ENCODE peak calls at places on chromosomes 4 and X, in four cellular contexts. One of them, this sample, is unnamed.

GRCh38 chrX:133923113-133923512 is 62.3 kb downstream of the GPC3 start:
- DNase-seq in AG10803: no peak
- DNase-seq in dermis microvascular lymphatic vessel endothelial cell: no peak
- DNase-seq in astrocyte of the spinal cord: no peak
- DNase-seq in this sample: peak; percentile 6

GRCh38 chrX:5086388-5086787 is 1142.3 kb downstream of the NLGN4X start:
- DNase-seq in astrocyte of the spinal cord: no peak
- DNase-seq in dermis microvascular lymphatic vessel endothelial cell: no peak
- DNase-seq in AG10803: no peak
- DNase-seq in this sample: no peak

GRCh38 chrX:29143756-29144155 is 556.5 kb downstream of the IL1RAPL1 start:
- DNase-seq in AG10803: no peak
- DNase-seq in astrocyte of the spinal cord: no peak
- DNase-seq in dermis microvascular lymphatic vessel endothelial cell: no peak
- DNase-seq in this sample: no peak

GRCh38 chr4:42655921-42656735 is 777 bp downstream of the ATP8A1 start:
- DNase-seq in astrocyte of the spinal cord: peak; percentile 17
- DNase-seq in AG10803: no peak
- DNase-seq in dermis microvascular lymphatic vessel endothelial cell: peak; percentile 23
- DNase-seq in this sample: peak; percentile 19

GRCh38 chr4:42954925-42955669 is 62.6 kb downstream of the GRXCR1 start:
- DNase-seq in astrocyte of the spinal cord: no peak
- DNase-seq in dermis microvascular lymphatic vessel endothelial cell: no peak
- DNase-seq in AG10803: no peak
- DNase-seq in this sample: no peak

GRCh38 chr4:179124419-179124818 is 1682.2 kb upstream of the AGA start:
- DNase-seq in astrocyte of the spinal cord: no peak
- DNase-seq in AG10803: no peak
- DNase-seq in dermis microvascular lymphatic vessel endothelial cell: no peak
- DNase-seq in this sample: no peak

GRCh38 chr4:54066088-54066415 is 1.6 kb upstream of the CHIC2 start:
- DNase-seq in dermis microvascular lymphatic vessel endothelial cell: no peak
- DNase-seq in AG10803: no peak
- DNase-seq in astrocyte of the spinal cord: no peak
- DNase-seq in this sample: no peak

GRCh38 chrX:136168929-136169735 is 21.8 kb downstream of the FHL1 start:
- DNase-seq in AG10803: peak; percentile 96
- DNase-seq in dermis microvascular lymphatic vessel endothelial cell: peak; percentile 97
- DNase-seq in astrocyte of the spinal cord: peak; percentile 92
- DNase-seq in this sample: peak; percentile 76

GRCh38 chrX:13340182-13340791 is 20.4 kb upstream of the ATXN3L start:
- DNase-seq in dermis microvascular lymphatic vessel endothelial cell: no peak
- DNase-seq in astrocyte of the spinal cord: no peak
- DNase-seq in AG10803: peak; percentile 62
- DNase-seq in this sample: peak; percentile 22

GRCh38 chrX:150766351-150767044 is 73.3 kb downstream of the MTMR1 start:
- DNase-seq in dermis microvascular lymphatic vessel endothelial cell: no peak
- DNase-seq in AG10803: no peak
- DNase-seq in astrocyte of the spinal cord: no peak
- DNase-seq in this sample: no peak

GRCh38 chr4:112564706-112565270 is 48.8 kb upstream of the NEUROG2 start:
- DNase-seq in astrocyte of the spinal cord: no peak
- DNase-seq in AG10803: no peak
- DNase-seq in dermis microvascular lymphatic vessel endothelial cell: no peak
- DNase-seq in this sample: no peak

GRCh38 chr4:189124149-189124758 is 816.4 kb upstream of the FRG1 start:
- DNase-seq in AG10803: peak; percentile 25
- DNase-seq in dermis microvascular lymphatic vessel endothelial cell: peak; percentile 19
- DNase-seq in astrocyte of the spinal cord: peak; percentile 42
- DNase-seq in this sample: peak; percentile 58

GRCh38 chr4:55178226-55179005 is 53.0 kb upstream of the KDR start:
- DNase-seq in AG10803: no peak
- DNase-seq in astrocyte of the spinal cord: no peak
- DNase-seq in dermis microvascular lymphatic vessel endothelial cell: peak; percentile 77
- DNase-seq in this sample: no peak